ENCODE peak calls at places on chromosome 6, in eight cellular contexts. X, P, S, E, D, Y, C and O are unnamed samples.

GRCh38 chr6:134626589-134626988 is 308.7 kb upstream of the SGK1 start:
- DNase-seq in X (no peak), P (no peak), S (no peak), E (no peak), D (no peak), Y (no peak), C (no peak), O (no peak)

GRCh38 chr6:158016571-158017383 is 35.1 kb downstream of the SYNJ2 start:
- DNase-seq in X (peak), P (no peak), S (no peak), E (no peak), D (no peak), Y (no peak), C (no peak), O (no peak)

GRCh38 chr6:30789606-30790005 is 45.3 kb upstream of the IER3 start:
- DNase-seq in X (no peak), P (no peak), S (no peak), E (no peak), D (no peak), Y (no peak), C (no peak), O (no peak)

GRCh38 chr6:34239893-34240292 is 3.2 kb downstream of the HMGA1 start:
- DNase-seq in X (no peak), P (no peak), S (no peak), E (no peak), D (no peak), Y (no peak), C (no peak), O (no peak)

GRCh38 chr6:148700713-148701392 is 46.0 kb upstream of the UST start:
- DNase-seq in X (peak), P (peak), S (no peak), E (no peak), D (peak), Y (no peak), C (no peak), O (no peak)

GRCh38 chr6:156662025-156662445 is 115.1 kb upstream of the ARID1B start:
- DNase-seq in X (peak), P (no peak), S (no peak), E (no peak), D (peak), Y (peak), C (peak), O (peak)

GRCh38 chr6:4225207-4225872 is 90.0 kb upstream of the ECI2 start:
- DNase-seq in X (peak), P (no peak), S (peak), E (no peak), D (peak), Y (peak), C (no peak), O (no peak)

GRCh38 chr6:160005861-160006540 is 37.1 kb downstream of the IGF2R start:
- DNase-seq in X (peak), P (no peak), S (no peak), E (no peak), D (no peak), Y (no peak), C (no peak), O (peak)

GRCh38 chr6:80203283-80203682 is 96.8 kb downstream of the BCKDHB start:
- DNase-seq in X (no peak), P (no peak), S (no peak), E (no peak), D (no peak), Y (no peak), C (no peak), O (no peak)

GRCh38 chr6:29097803-29098202 is 1.5 kb upstream of the OR2J1 start:
- DNase-seq in X (no peak), P (no peak), S (no peak), E (no peak), D (no peak), Y (no peak), C (no peak), O (no peak)

GRCh38 chr6:127845242-127845641 is 55.6 kb downstream of the THEMIS start:
- DNase-seq in X (no peak), P (no peak), S (no peak), E (no peak), D (no peak), Y (no peak), C (no peak), O (no peak)

GRCh38 chr6:166228839-166229528 is 61.3 kb upstream of the TBXT start:
- DNase-seq in X (no peak), P (no peak), S (no peak), E (no peak), D (peak), Y (no peak), C (no peak), O (no peak)

GRCh38 chr6:170298688-170299087 is 7.8 kb upstream of the DLL1 start:
- DNase-seq in X (no peak), P (no peak), S (no peak), E (no peak), D (no peak), Y (no peak), C (no peak), O (no peak)

GRCh38 chr6:16727996-16728395 is 33.3 kb downstream of the ATXN1 start:
- DNase-seq in X (no peak), P (no peak), S (no peak), E (no peak), D (no peak), Y (no peak), C (no peak), O (no peak)

GRCh38 chr6:155185544-155185943 is 78.3 kb upstream of the CLDN20 start:
- DNase-seq in X (peak), P (peak), S (no peak), E (no peak), D (peak), Y (peak), C (no peak), O (peak)

GRCh38 chr6:157380458-157380778 is 572 bp upstream of the ZDHHC14 start:
- DNase-seq in X (no peak), P (no peak), S (no peak), E (no peak), D (no peak), Y (peak), C (no peak), O (no peak)

GRCh38 chr6:21710908-21711627 is 117.5 kb downstream of the SOX4 start:
- DNase-seq in X (no peak), P (no peak), S (no peak), E (no peak), D (no peak), Y (peak), C (no peak), O (no peak)

GRCh38 chr6:110475255-110475654 is 1.2 kb downstream of the SLC22A16 start:
- DNase-seq in X (no peak), P (no peak), S (no peak), E (no peak), D (no peak), Y (no peak), C (no peak), O (no peak)

GRCh38 chr6:88266126-88266525 is 100.0 kb upstream of the CNR1 start:
- DNase-seq in X (no peak), P (no peak), S (no peak), E (no peak), D (no peak), Y (no peak), C (no peak), O (no peak)

GRCh38 chr6:24117016-24117415 is 9.0 kb upstream of the NRSN1 start:
- DNase-seq in X (no peak), P (no peak), S (no peak), E (no peak), D (no peak), Y (no peak), C (no peak), O (no peak)

GRCh38 chr6:84762941-84763396 is 1.4 kb downstream of the TBX18 start:
- DNase-seq in X (peak), P (no peak), S (no peak), E (no peak), D (peak), Y (no peak), C (no peak), O (peak)

GRCh38 chr6:88983532-88983931 is 20.1 kb upstream of the RNGTT start:
- DNase-seq in X (peak), P (peak), S (peak), E (no peak), D (peak), Y (peak), C (no peak), O (peak)

GRCh38 chr6:142856607-142856856 is 88.4 kb downstream of the HIVEP2 start:
- DNase-seq in X (no peak), P (no peak), S (no peak), E (no peak), D (no peak), Y (no peak), C (no peak), O (no peak)

GRCh38 chr6:156774872-156775405 is 2.2 kb upstream of the ARID1B start:
- DNase-seq in X (no peak), P (no peak), S (no peak), E (no peak), D (no peak), Y (no peak), C (no peak), O (no peak)

GRCh38 chr6:112235956-112236355 is 18.4 kb downstream of the LAMA4 start:
- DNase-seq in X (peak), P (peak), S (no peak), E (no peak), D (no peak), Y (no peak), C (no peak), O (no peak)

GRCh38 chr6:73050706-73051105 is 174.6 kb downstream of the KHDC1L start:
- DNase-seq in X (peak), P (no peak), S (no peak), E (no peak), D (no peak), Y (no peak), C (no peak), O (no peak)

GRCh38 chr6:56772737-56773184 is 130.1 kb upstream of the DST start:
- DNase-seq in X (peak), P (peak), S (no peak), E (no peak), D (no peak), Y (no peak), C (no peak), O (no peak)

GRCh38 chr6:115612796-115613479 is 447.8 kb downstream of the FRK start:
- DNase-seq in X (no peak), P (no peak), S (no peak), E (no peak), D (no peak), Y (no peak), C (no peak), O (no peak)

GRCh38 chr6:37110455-37111155 is 59.3 kb upstream of the PIM1 start:
- DNase-seq in X (no peak), P (no peak), S (no peak), E (no peak), D (no peak), Y (peak), C (no peak), O (no peak)

GRCh38 chr6:26295691-26296555 is 69.1 kb upstream of the BTN3A2 start:
- DNase-seq in X (peak), P (peak), S (no peak), E (no peak), D (no peak), Y (no peak), C (no peak), O (no peak)

GRCh38 chr6:40586369-40586768 is 795 bp downstream of the LRFN2 start:
- DNase-seq in X (no peak), P (no peak), S (no peak), E (no peak), D (peak), Y (no peak), C (no peak), O (peak)

GRCh38 chr6:158758464-158758863 is 60.7 kb downstream of the EZR start:
- DNase-seq in X (no peak), P (no peak), S (peak), E (no peak), D (peak), Y (no peak), C (no peak), O (peak)

GRCh38 chr6:29651413-29652197 is 5.3 kb upstream of the MOG start:
- DNase-seq in X (peak), P (peak), S (peak), E (no peak), D (no peak), Y (peak), C (no peak), O (no peak)

GRCh38 chr6:40295251-40295949 is 291.8 kb downstream of the LRFN2 start:
- DNase-seq in X (no peak), P (no peak), S (no peak), E (no peak), D (no peak), Y (no peak), C (no peak), O (no peak)

GRCh38 chr6:38164671-38165108 is 345.2 kb downstream of the ZFAND3 start:
- DNase-seq in X (no peak), P (no peak), S (no peak), E (no peak), D (no peak), Y (no peak), C (no peak), O (no peak)

GRCh38 chr6:34157236-34157830 is 11.4 kb upstream of the GRM4 start:
- DNase-seq in X (no peak), P (no peak), S (no peak), E (no peak), D (no peak), Y (no peak), C (no peak), O (no peak)

GRCh38 chr6:20932284-20932683 is 398.0 kb downstream of the CDKAL1 start:
- DNase-seq in X (no peak), P (no peak), S (no peak), E (no peak), D (no peak), Y (no peak), C (no peak), O (no peak)

GRCh38 chr6:169843991-169844390 is 92.6 kb downstream of the ERMARD start:
- DNase-seq in X (no peak), P (no peak), S (no peak), E (no peak), D (no peak), Y (no peak), C (peak), O (no peak)

DNA sequence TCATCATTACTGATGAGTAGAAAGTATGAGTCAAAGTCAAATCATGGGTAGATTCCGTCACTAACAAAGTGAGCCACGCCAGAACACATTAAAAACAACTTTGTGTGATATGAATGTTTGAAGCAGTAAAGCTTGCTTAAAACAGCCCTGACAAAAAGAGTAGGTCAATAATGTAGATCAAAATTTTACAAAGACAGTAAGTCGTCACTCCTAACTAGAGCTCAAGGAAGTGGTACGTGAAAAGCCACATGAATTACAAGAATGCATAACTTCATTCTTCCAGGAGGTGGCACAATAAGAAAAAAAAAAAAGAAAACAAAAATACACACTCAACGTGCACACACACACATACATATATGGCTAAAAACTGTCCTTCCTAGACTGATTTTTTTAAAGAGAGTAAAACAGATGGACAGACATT is 69.9 kb downstream of the HACE1 start:
- DNase-seq in X (peak), P (peak), S (peak), E (no peak), D (no peak), Y (peak), C (no peak), O (no peak)
- TF ChIP-seq CTCF in X (peak), P (peak), S (peak), E (no peak), D (peak), Y (no peak), C (peak), O (peak)

DNA sequence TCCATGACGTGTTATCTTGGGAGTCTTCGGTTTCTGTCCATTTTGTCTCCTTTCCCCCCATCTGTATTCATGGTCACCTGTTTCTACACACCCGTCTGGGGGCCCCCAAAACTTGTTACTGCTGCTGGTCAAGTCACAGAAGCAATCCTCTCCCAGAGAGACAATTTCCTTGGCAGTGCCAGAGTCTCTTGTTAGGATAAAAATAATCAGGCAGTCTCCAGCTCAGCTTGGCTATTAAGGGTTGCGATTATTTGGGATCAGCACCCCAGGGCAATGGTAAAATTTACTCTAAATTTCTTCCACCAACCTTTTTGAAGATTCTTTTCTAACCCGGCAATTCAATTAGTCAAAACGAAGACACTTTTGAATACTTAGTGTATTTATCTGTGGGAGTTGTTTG is 229.1 kb upstream of the JARID2 start:
- DNase-seq in X (no peak), P (no peak), S (no peak), E (no peak), D (no peak), Y (no peak), C (no peak), O (no peak)
- TF ChIP-seq CTCF in X (no peak), P (no peak), S (no peak), E (no peak), D (no peak), Y (no peak), C (no peak), O (no peak)

DNA sequence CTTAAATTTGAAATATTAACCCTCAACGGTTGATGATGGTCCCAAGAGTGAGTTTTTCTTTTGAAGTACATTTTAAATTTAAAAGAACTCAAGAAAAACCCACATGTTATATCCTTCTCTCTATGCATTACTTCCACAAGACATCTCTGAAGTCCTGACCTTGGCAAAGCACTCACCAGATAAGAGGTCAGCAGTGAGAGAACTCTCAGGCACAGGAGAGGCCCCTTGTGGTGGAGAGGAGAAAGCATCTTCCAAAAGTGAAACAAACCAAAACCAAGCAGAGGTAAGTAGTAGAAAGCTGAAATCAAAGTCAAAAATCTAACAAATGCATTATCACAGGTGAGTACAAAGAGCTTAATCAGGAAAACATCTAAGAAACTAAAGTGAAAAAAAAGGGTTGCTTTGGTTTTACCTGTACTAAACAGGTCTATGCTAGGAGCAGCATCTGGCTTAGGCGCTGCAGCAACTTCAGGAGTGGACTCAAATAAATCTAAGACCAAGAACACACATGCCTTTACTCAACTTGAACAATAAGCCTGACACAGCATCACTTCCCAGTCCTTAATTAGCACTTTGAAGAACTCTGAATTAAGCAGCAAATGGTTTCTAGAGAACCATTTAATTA is 80.5 kb downstream of the PRSS35 start:
- DNase-seq in X (peak), P (peak), S (peak), E (no peak), D (no peak), Y (peak), C (no peak), O (peak)
- TF ChIP-seq CTCF in X (peak), P (peak), S (peak), E (no peak), D (peak), Y (peak), C (peak), O (peak)

GRCh38 chr6:99031957-99032356 is 84.2 kb upstream of the FBXL4 start:
- DNase-seq in X (no peak), P (no peak), S (no peak), E (no peak), D (no peak), Y (no peak), C (no peak), O (no peak)
- TF ChIP-seq CTCF in X (no peak), P (no peak), S (no peak), E (no peak), D (no peak), Y (no peak), C (no peak), O (no peak)

DNA sequence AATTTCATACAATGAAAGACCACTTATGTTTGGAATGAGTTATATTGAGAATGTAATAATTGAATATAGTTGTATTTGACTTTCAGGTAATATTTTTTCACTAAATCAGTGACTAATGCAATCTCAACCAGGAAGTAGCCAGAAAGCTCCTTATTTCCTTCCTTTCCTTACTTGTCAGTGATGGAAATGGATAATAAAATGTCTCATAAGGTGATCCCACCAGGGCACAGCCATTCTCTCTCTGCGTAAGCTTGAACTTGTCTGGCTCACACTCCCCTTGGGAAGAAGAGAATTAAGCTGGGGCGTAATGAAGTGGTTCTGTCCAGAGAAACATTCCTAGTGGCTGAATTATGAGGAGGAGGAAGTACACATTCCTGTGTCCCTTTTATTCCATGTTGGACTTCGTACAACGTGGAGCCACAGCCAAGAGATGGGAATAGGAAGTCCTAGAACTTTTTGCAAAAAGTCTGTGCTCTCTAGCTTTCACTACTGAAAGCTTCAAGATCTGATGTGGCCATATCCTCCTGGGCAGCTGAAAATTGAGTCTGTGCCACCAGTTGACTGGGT is 93.7 kb downstream of the MTHFD1L start:
- DNase-seq in X (peak), P (no peak), S (no peak), E (no peak), D (no peak), Y (no peak), C (no peak), O (no peak)
- TF ChIP-seq CTCF in X (no peak), P (no peak), S (no peak), E (no peak), D (no peak), Y (no peak), C (no peak), O (no peak)